ENCODE peak calls at places on chromosome 6, in six cellular contexts. N is H1, J is HCT116, X is K562, V is NT2/D1, O is GM12878. E is an unnamed sample. For H3K4me1, the result is how much of the 10 kb centered on the place peaks cover.

GRCh38 chr6:111589366-111589765 is 16.3 kb downstream of the TRAF3IP2 start:
- DNase-seq in N (no peak), X (no peak), V (no peak), J (peak), O (no peak), E (peak)

GRCh38 chr6:150134280-150134920 is 8.4 kb upstream of the PPP1R14C start:
- DNase-seq in X (no peak), O (no peak), V (no peak), N (no peak), J (no peak), E (no peak)

GRCh38 chr6:135739288-135739687 is 112.2 kb upstream of the PDE7B start:
- DNase-seq in N (no peak), V (no peak), J (no peak), X (no peak), O (no peak), E (no peak)

GRCh38 chr6:130043344-130043743 is 25.0 kb downstream of the L3MBTL3 start:
- DNase-seq in O (no peak), J (no peak), N (no peak), X (no peak), V (no peak), E (peak)

GRCh38 chr6:68638225-68638900 is 3.3 kb downstream of the ADGRB3 start:
- DNase-seq in X (peak), N (no peak), O (no peak), J (no peak), V (no peak), E (peak)

GRCh38 chr6:135600086-135600702 is 102.7 kb upstream of the AHI1 start:
- DNase-seq in X (no peak), O (no peak), J (no peak), N (no peak), V (no peak), E (no peak)

GRCh38 chr6:168150551-168151444 is 71.8 kb upstream of the FRMD1 start:
- DNase-seq in X (no peak), N (no peak), O (no peak), V (no peak), J (no peak), E (no peak)

GRCh38 chr6:105799051-105799450 is 287.1 kb upstream of the PRDM1 start:
- DNase-seq in O (no peak), J (no peak), N (no peak), X (no peak), V (no peak), E (no peak)

GRCh38 chr6:74585779-74586178 is 620.1 kb downstream of the COL12A1 start:
- DNase-seq in N (no peak), V (no peak), J (no peak), O (no peak), X (no peak), E (no peak)

GRCh38 chr6:154488802-154489437 is 21.6 kb downstream of the CNKSR3 start:
- DNase-seq in J (peak), V (no peak), N (no peak), O (no peak), X (no peak), E (no peak)

GRCh38 chr6:86536121-86536520 is 401.2 kb upstream of the HTR1E start:
- DNase-seq in N (no peak), V (no peak), O (no peak), X (no peak), J (no peak), E (no peak)

GRCh38 chr6:74735304-74735703 is 470.5 kb downstream of the COL12A1 start:
- DNase-seq in O (no peak), V (no peak), J (no peak), X (no peak), N (no peak), E (no peak)

GRCh38 chr6:21103626-21104224 is 489.8 kb upstream of the SOX4 start:
- DNase-seq in V (no peak), O (no peak), N (no peak), X (no peak), J (no peak), E (peak)

GRCh38 chr6:102501615-102502014 is 1108.1 kb downstream of the GRIK2 start:
- DNase-seq in V (no peak), N (no peak), J (no peak), X (no peak), O (peak), E (no peak)

GRCh38 chr6:143514996-143515760 is 3.7 kb upstream of the FUCA2 start:
- DNase-seq in X (no peak), N (no peak), J (no peak), O (no peak), V (no peak), E (no peak)

GRCh38 chr6:138965971-138966370 is 22.1 kb downstream of the REPS1 start:
- DNase-seq in V (no peak), X (no peak), J (no peak), O (no peak), N (no peak), E (no peak)

GRCh38 chr6:4790158-4790899 is 14.1 kb downstream of the CDYL start:
- DNase-seq in O (no peak), N (no peak), J (no peak), X (no peak), V (no peak), E (no peak)

GRCh38 chr6:27865952-27866369 is 46.2 kb downstream of the OR2B2 start:
- DNase-seq in N (no peak), X (no peak), V (peak), O (no peak), J (no peak), E (no peak)

GRCh38 chr6:12516070-12516469 is 200.5 kb upstream of the PHACTR1 start:
- DNase-seq in V (no peak), J (no peak), X (no peak), N (no peak), O (no peak), E (no peak)

GRCh38 chr6:13531956-13532355 is 42.4 kb upstream of the SIRT5 start:
- DNase-seq in J (no peak), O (no peak), X (no peak), N (no peak), V (peak), E (no peak)

GRCh38 chr6:157374889-157375443 is 6.0 kb upstream of the ZDHHC14 start:
- DNase-seq in J (peak), O (no peak), V (no peak), X (no peak), N (no peak), E (no peak)

GRCh38 chr6:47129129-47129528 is 87.0 kb upstream of the ADGRF1 start:
- DNase-seq in J (no peak), N (no peak), X (no peak), O (no peak), V (no peak), E (no peak)

GRCh38 chr6:168011291-168011690 is 13.8 kb downstream of the KIF25 start:
- DNase-seq in J (no peak), N (no peak), O (no peak), V (no peak), X (no peak), E (no peak)

GRCh38 chr6:137497722-137498463 is 3.7 kb upstream of the OLIG3 start:
- DNase-seq in X (no peak), V (no peak), O (no peak), N (no peak), J (no peak), E (no peak)

GRCh38 chr6:15481892-15482291 is 180.9 kb downstream of the DTNBP1 start:
- DNase-seq in N (no peak), J (no peak), X (peak), V (no peak), O (no peak), E (no peak)

GRCh38 chr6:1176595-1176994 is 135.3 kb upstream of the FOXQ1 start:
- DNase-seq in N (no peak), X (no peak), O (no peak), J (no peak), V (no peak), E (no peak)

GRCh38 chr6:168542301-168542700 is 101.3 kb downstream of the SMOC2 start:
- DNase-seq in N (no peak), V (no peak), X (no peak), O (no peak), J (no peak), E (no peak)

GRCh38 chr6:105726902-105727655 is 324.2 kb upstream of the PREP start:
- DNase-seq in N (no peak), J (no peak), X (no peak), O (no peak), V (no peak), E (no peak)

GRCh38 chr6:125191916-125192609 is 38.5 kb downstream of the TPD52L1 start:
- DNase-seq in V (peak), N (peak), J (peak), X (peak), O (peak), E (peak)

GRCh38 chr6:23633986-23634385 is 492.0 kb upstream of the NRSN1 start:
- DNase-seq in J (no peak), O (no peak), V (no peak), N (no peak), X (no peak), E (no peak)

GRCh38 chr6:84853901-84854300 is 89.5 kb upstream of the TBX18 start:
- DNase-seq in N (no peak), J (no peak), V (no peak), X (no peak), O (no peak), E (no peak)

GRCh38 chr6:35078896-35079295 is 62.2 kb downstream of the TCP11 start:
- DNase-seq in J (no peak), X (no peak), N (no peak), V (no peak), O (no peak), E (no peak)

GRCh38 chr6:52352239-52353008 is 9.5 kb upstream of the PAQR8 start:
- DNase-seq in J (peak), V (no peak), X (no peak), O (peak), N (no peak), E (peak)

GRCh38 chr6:36386495-36387439 is 702 bp downstream of the ETV7 start:
- DNase-seq in O (no peak), N (peak), V (no peak), X (no peak), J (no peak), E (no peak)

GRCh38 chr6:28969129-28969528 is 36.0 kb downstream of the ZNF311 start:
- DNase-seq in J (no peak), V (no peak), O (no peak), N (no peak), X (no peak), E (no peak)

GRCh38 chr6:128516514-128516898 is 3.9 kb downstream of the PTPRK start:
- DNase-seq in N (no peak), V (no peak), O (no peak), J (no peak), X (no peak), E (peak)

GRCh38 chr6:53366128-53366527 is 17.4 kb upstream of the ELOVL5 start:
- DNase-seq in N (no peak), V (no peak), O (no peak), J (no peak), X (no peak), E (no peak)

GRCh38 chr6:159170333-159170672 is 1.1 kb downstream of the FNDC1 start:
- DNase-seq in O (no peak), J (no peak), X (no peak), V (no peak), N (no peak), E (no peak)

GRCh38 chr6:159172066-159172465 is 2.9 kb downstream of the FNDC1 start:
- DNase-seq in N (no peak), O (no peak), V (no peak), X (no peak), J (no peak), E (no peak)

GRCh38 chr6:159169193-159169555 is at the start of gene FNDC1:
- DNase-seq in X (peak), N (no peak), O (no peak), J (no peak), V (no peak), E (no peak)

GRCh38 chr6:159169557-159170332 is 545 bp downstream of the FNDC1 start:
- DNase-seq in X (peak), N (no peak), O (no peak), V (peak), J (no peak), E (no peak)

DNA sequence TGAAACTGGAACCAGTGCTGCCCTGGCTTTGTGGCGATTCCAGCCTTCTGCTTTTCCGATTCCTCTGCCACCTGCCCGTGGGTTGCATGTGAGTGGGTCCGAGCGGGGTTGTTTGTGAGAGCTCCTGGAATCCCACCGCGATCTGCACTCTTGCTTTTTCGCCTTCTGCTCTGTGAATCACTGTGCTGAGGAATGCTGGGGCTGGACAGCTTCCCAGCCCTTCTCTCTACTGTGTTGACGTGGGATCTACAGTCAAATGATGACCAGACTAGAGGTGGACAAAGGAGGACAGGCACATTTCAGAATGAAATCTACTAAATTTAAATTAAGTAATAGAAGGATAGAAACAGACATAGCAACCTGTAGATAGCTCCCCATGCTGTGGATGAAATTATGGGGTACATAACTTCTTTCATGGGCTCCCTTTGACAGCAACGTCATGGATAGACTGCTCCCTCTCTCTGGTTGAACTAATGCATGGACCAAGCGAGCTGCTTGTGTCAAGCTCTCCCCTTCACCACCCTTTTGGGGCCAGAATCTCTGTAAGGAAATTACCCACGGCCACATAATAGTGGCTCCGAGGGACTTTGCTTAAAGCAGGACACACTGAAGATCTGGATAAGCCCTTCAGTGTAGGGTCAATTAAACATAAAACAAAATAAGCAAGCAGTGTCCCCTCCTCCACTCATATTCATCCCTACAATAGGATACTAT is 2.0 kb downstream of the FNDC1 start:
- DNase-seq in O (no peak), N (no peak), X (no peak), J (no peak), V (no peak), E (no peak)
- TF ChIP-seq ZNF274 in O (no peak), N (no peak), X (no peak), J (no peak), V (no peak), E (no peak)

DNA sequence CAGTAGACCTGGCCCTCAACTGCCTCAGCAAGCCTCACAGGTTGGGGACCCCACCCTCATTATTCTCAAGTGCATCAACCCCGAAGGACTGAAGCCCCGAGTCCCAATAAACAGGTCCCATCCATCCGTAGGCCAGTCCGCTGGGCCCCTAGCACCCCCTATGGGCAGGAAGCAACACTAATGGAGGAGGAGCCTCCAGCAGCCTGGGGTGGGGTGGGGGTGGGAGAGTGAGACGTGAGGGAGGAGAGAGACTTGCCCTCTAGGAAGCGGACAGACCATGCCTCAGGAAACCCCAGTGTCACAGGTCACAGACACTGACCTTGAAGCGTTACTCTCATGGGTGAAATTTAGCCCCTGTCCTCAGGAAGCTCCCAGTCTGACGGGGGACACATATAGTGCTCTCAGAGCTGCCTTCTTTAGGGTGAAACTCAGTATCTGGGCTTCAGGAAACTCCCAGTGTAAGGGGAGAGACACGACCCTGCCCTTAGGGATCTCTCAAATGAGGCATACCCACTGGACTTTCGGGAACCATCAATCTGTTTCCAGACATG is 125.9 kb downstream of the MRPL14 start:
- DNase-seq in V (peak), N (peak), X (peak), J (peak), O (peak), E (peak)
- H3K4me1 ChIP-seq in V (under half), N (under half), X (under half), J (under half), O (under half), E (half or more)

DNA sequence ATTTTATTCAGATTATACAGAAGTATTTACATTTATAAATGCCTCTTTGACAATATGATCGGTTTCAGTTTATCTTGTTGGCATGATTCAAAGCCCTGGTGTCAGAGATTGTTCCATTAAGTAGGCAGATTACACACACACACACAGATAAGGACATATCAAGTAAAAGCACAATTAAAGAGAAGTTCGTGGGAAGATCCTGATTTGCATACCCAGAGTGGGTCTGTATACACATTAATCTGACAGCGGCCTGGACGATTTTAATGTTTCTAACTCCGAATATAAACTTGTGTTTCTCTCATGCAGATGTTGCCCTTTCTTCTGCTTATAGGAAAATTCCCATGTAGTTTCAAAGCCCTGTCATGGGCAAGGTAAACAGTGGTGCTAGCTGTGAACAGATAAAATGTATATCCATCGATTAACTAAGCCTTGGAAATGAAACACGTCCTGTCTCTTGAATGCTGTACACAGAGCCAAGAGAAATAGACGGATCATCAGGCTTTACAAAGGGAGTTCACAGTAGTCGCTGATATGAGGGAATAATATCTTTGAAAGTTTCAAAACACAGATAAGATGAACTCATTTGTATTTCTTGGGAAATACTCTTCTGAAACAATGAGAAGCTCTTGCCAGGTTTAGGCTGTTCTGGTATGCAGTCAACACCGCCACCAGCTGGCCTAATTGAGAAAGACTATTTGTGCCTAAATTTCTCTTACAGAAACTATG is 108.2 kb upstream of the GMDS start:
- DNase-seq in X (peak), O (peak), J (peak), N (peak), V (peak), E (peak)
- TF ChIP-seq ZNF274 in X (no peak), O (no peak), J (no peak), N (no peak), V (no peak), E (no peak)

DNA sequence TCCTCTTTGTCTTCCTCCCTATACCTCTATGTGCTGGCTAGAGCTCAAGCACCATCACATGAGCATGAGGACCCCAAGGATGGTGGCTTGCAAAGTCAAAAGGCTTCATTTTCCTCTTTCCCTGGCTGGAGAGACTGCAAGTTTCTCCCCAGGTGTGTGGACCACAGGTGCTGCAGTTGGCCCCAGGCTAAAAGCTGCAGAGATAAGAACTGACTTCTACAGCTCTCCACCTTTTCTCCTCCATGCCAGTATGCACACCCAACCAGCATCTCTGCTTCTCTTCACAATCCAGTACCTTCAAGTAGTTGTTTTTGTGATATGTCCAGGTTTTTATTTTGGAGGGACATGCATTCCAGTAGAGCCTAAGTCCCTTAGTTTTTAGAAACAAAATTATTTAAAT is 29.1 kb downstream of the PRKN start:
- DNase-seq in J (no peak), X (no peak), V (no peak), N (no peak), O (no peak), E (no peak)
- H3K4me1 ChIP-seq in J (under half), X (under half), V (under half), N (under half), O (under half), E (under half)

GRCh38 chr6:89272611-89273010 is 42.5 kb downstream of the GABRR2 start:
- DNase-seq in V (no peak), J (no peak), O (no peak), X (no peak), N (no peak), E (no peak)
- TF ChIP-seq ZNF274 in V (no peak), J (no peak), O (no peak), X (no peak), N (no peak), E (no peak)

DNA sequence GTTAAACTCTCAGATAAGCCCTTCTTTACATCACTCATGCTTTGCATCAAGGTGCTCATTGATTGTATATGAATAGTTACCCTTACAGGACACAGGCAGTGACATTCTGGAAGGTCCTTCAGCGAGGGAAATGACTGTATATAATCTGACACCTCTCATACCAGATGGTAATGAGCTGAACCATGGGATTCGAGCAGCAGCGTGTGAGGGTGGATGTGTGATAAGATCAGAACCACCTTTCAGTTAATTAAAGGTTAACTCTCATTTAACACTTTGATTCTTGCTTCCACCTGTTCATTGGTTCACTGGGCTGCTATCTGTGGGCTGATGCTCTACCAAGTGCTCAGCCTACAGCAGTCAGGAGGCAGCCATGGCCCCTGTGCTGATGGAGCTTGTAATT is 24.2 kb downstream of the NEDD9 start:
- DNase-seq in X (no peak), V (no peak), N (no peak), O (no peak), J (no peak), E (no peak)
- H3K4me1 ChIP-seq in X (under half), V (under half), N (under half), O (under half), J (under half), E (half or more)

GRCh38 chr6:152277826-152278247 is 359.3 kb downstream of the SYNE1 start:
- DNase-seq in V (no peak), J (no peak), X (no peak), N (no peak), O (no peak), E (peak)
- TF ChIP-seq ZNF274 in V (no peak), J (no peak), X (no peak), N (no peak), O (no peak), E (no peak)